ENCODE peak calls at places on chromosomes 16 and 17, in ten cellular contexts. L is naive thymus-derived CD4-positive, alpha-beta T cell; N is EL; Y is endothelial cell; D is dermis microvascular lymphatic vessel endothelial cell; P is activated CD4-positive, alpha-beta T cell treated with anti-CD3 and anti-CD28 coated beads, Interleukin-2, amount 50 U/mL, for 1 hour; G is activated CD8-positive, alpha-beta T cell treated with anti-CD3 and anti-CD28 coated beads, Interleukin-2, amount 10 ng/mL, durations not matched to agents 7 days and 5 days; M is cerebellar cortex; K is activated T-cell treated with anti-CD3 and anti-CD28 coated beads for 1 hour; T is stimulated activated CD8-positive, alpha-beta memory T cell treated with anti-CD3 and anti-CD28 coated beads, Interleukin-7, amount 100 ng/mL, for 1 hour. Z is an unnamed sample.

GRCh38 chr17:78859051-78859450 is 18.4 kb upstream of the USP36 start:
- DNase-seq in Y (no peak), T (no peak), K (no peak), L (no peak), N (no peak), D (no peak), P (no peak), M (no peak), G (no peak), Z (no peak)

GRCh38 chr17:3834811-3835210 is 11.2 kb downstream of the NCBP3 start:
- DNase-seq in N (no peak), T (no peak), Y (no peak), M (no peak), K (no peak), L (no peak), D (no peak), G (no peak), P (no peak), Z (no peak)

GRCh38 chr17:40070895-40071719 is 8.3 kb downstream of the THRA start:
- DNase-seq in Y (no peak), M (peak; percentile 74), N (no peak), G (no peak), D (no peak), L (no peak), K (no peak), P (no peak), T (no peak), Z (no peak)

GRCh38 chr17:43983515-43984411 is 20.7 kb upstream of the NAGS start:
- DNase-seq in N (peak; percentile 27), G (peak; percentile 26), L (no peak), Y (peak; percentile 35), K (no peak), M (no peak), D (no peak), P (peak; percentile 3), T (no peak), Z (no peak)

GRCh38 chr16:29994613-29995329 is 646 bp downstream of the HIRIP3 start:
- DNase-seq in Y (no peak), L (no peak), P (no peak), N (peak; percentile 94), T (peak; percentile 35), G (peak; percentile 83), K (no peak), M (peak; percentile 47), D (no peak), Z (peak; percentile 83)

GRCh38 chr17:34363183-34363661 is at the start of gene CCL1:
- DNase-seq in D (no peak), P (no peak), T (no peak), M (no peak), G (no peak), N (no peak), Y (no peak), K (no peak), L (no peak), Z (no peak)

GRCh38 chr17:45276031-45276430 is 14.1 kb upstream of the SPATA32 start:
- DNase-seq in K (no peak), P (no peak), Y (no peak), L (no peak), G (no peak), T (no peak), N (no peak), M (no peak), D (no peak), Z (no peak)

GRCh38 chr16:56941092-56941491 is 9.2 kb downstream of the HERPUD1 start:
- DNase-seq in T (no peak), P (no peak), M (no peak), Y (no peak), D (no peak), L (no peak), N (no peak), G (no peak), K (no peak), Z (no peak)

GRCh38 chr17:28086519-28086918 is 44.0 kb downstream of the NLK start:
- DNase-seq in P (no peak), D (no peak), Y (no peak), N (peak; percentile 42), K (no peak), T (no peak), G (no peak), L (no peak), M (no peak), Z (no peak)

GRCh38 chr17:73492802-73493139 is 151.5 kb downstream of the SDK2 start:
- DNase-seq in Y (no peak), M (no peak), T (no peak), P (no peak), K (no peak), D (no peak), L (no peak), G (no peak), N (no peak), Z (no peak)

GRCh38 chr16:10178079-10178478 is 4.1 kb downstream of the GRIN2A start:
- DNase-seq in N (peak; percentile 61), L (no peak), M (no peak), G (no peak), T (no peak), Y (no peak), K (no peak), D (no peak), P (no peak), Z (no peak)

GRCh38 chr16:49452108-49452507 is 78.5 kb downstream of the C16orf78 start:
- DNase-seq in T (no peak), L (no peak), Y (peak; percentile 39), M (no peak), P (no peak), G (no peak), K (no peak), N (no peak), D (peak; percentile 21), Z (no peak)

GRCh38 chr17:39726617-39727016 is 3.7 kb downstream of the MIEN1 start:
- DNase-seq in P (no peak), L (no peak), T (no peak), D (no peak), M (no peak), N (no peak), K (no peak), Y (no peak), G (no peak), Z (no peak)

GRCh38 chr16:8816967-8817662 is 19.5 kb downstream of the PMM2 start:
- DNase-seq in N (no peak), L (no peak), P (no peak), Y (no peak), T (no peak), G (peak; percentile 42), K (no peak), D (no peak), M (no peak), Z (peak; percentile 58)

GRCh38 chr16:57475711-57476339 is 10.5 kb downstream of the DOK4 start:
- DNase-seq in N (peak; percentile 35), D (peak; percentile 12), G (peak; percentile 90), L (peak; percentile 62), P (peak; percentile 52), Y (peak; percentile 89), K (peak; percentile 54), T (peak; percentile 26), M (peak; percentile 76), Z (peak; percentile 71)

GRCh38 chr17:62807812-62808575 is at the start of gene MARCHF10:
- DNase-seq in L (no peak), M (no peak), N (peak; percentile 23), P (peak; percentile 8), D (no peak), Y (peak; percentile 21), K (peak; percentile 6), G (peak; percentile 30), T (no peak), Z (peak; percentile 31)

GRCh38 chr17:48016112-48016511 is 21.5 kb downstream of the COPZ2 start:
- DNase-seq in K (no peak), N (no peak), D (no peak), P (no peak), T (no peak), Y (no peak), L (no peak), M (peak; percentile 50), G (no peak), Z (no peak)

GRCh38 chr17:56499799-56500388 is 93.6 kb upstream of the NOG start:
- DNase-seq in D (peak; percentile 39), P (peak; percentile 4), K (peak; percentile 1), Y (peak; percentile 26), G (no peak), N (peak; percentile 42), M (peak; percentile 2), T (no peak), L (no peak), Z (peak; percentile 23)

GRCh38 chr17:63249256-63250006 is 196.7 kb downstream of the CYB561 start:
- DNase-seq in N (no peak), L (no peak), T (no peak), M (no peak), K (no peak), P (no peak), Y (no peak), G (no peak), D (peak; percentile 60), Z (no peak)

GRCh38 chr17:78896091-78896833 is 6.7 kb downstream of the CEP295NL start:
- DNase-seq in G (no peak), D (no peak), N (no peak), P (no peak), T (no peak), K (no peak), M (peak; percentile 38), L (no peak), Y (no peak), Z (no peak)

GRCh38 chr17:52524238-52524637 is 365.7 kb upstream of the CA10 start:
- DNase-seq in D (no peak), L (no peak), G (no peak), N (no peak), K (no peak), Y (no peak), T (no peak), M (no peak), P (no peak), Z (no peak)

GRCh38 chr16:26198221-26198620 is 506.5 kb downstream of the HS3ST4 start:
- DNase-seq in P (no peak), L (no peak), T (no peak), K (no peak), N (no peak), Y (no peak), D (no peak), G (no peak), M (no peak), Z (no peak)

GRCh38 chr17:915416-916201 is 64.0 kb downstream of the NXN start:
- DNase-seq in G (no peak), D (peak; percentile 61), T (no peak), K (no peak), Y (no peak), N (no peak), P (no peak), M (no peak), L (no peak), Z (no peak)

GRCh38 chr16:31072540-31073072 is 1.4 kb downstream of the ZNF668 start:
- DNase-seq in G (peak; percentile 58), T (no peak), M (peak; percentile 62), Y (peak; percentile 18), D (peak; percentile 29), K (no peak), L (no peak), N (peak; percentile 47), P (no peak), Z (peak; percentile 54)

GRCh38 chr17:74444406-74444805 is 12.5 kb downstream of the GPRC5C start:
- DNase-seq in Y (no peak), G (no peak), T (no peak), M (peak; percentile 34), D (peak; percentile 72), N (no peak), P (no peak), L (no peak), K (no peak), Z (no peak)

GRCh38 chr17:58679263-58680037 is 12.4 kb downstream of the TEX14 start:
- DNase-seq in M (peak; percentile 95), D (no peak), P (no peak), K (no peak), Y (no peak), L (no peak), T (no peak), G (no peak), N (peak; percentile 47), Z (no peak)

GRCh38 chr17:68718924-68719323 is 117.8 kb upstream of the FAM20A start:
- DNase-seq in K (no peak), D (no peak), T (no peak), L (no peak), Y (no peak), P (no peak), M (no peak), G (no peak), N (no peak), Z (no peak)

Z was measured in DND-41.